ENCODE peak calls at places on chromosomes 12 and 14, in four cellular contexts. M, V, Q and I are unnamed samples.

GRCh38 chr14:97218713-97219355 is 421.7 kb downstream of the VRK1 start:
- DNase-seq in M (peak), V (peak), Q (no peak), I (no peak)

GRCh38 chr12:49332891-49333371 is 4.1 kb downstream of the C1QL4 start:
- DNase-seq in M (no peak), V (no peak), Q (no peak), I (no peak)

GRCh38 chr12:130398089-130398848 is 60.6 kb downstream of the PIWIL1 start:
- DNase-seq in M (no peak), V (no peak), Q (no peak), I (no peak)

GRCh38 chr12:47870175-47870781 is 34.5 kb downstream of the VDR start:
- DNase-seq in M (no peak), V (no peak), Q (no peak), I (no peak)

GRCh38 chr12:52645120-52645761 is 6.8 kb downstream of the KRT2 start:
- DNase-seq in M (peak), V (no peak), Q (no peak), I (no peak)

GRCh38 chr12:132560831-132561783 is 49.3 kb downstream of the LRCOL1 start:
- DNase-seq in M (peak), V (peak), Q (peak), I (peak)

GRCh38 chr14:70268760-70269159 is 80.0 kb upstream of the SLC8A3 start:
- DNase-seq in M (no peak), V (no peak), Q (no peak), I (no peak)

GRCh38 chr14:49641697-49642129 is 6.7 kb upstream of the DNAAF2 start:
- DNase-seq in M (no peak), V (no peak), Q (no peak), I (no peak)

GRCh38 chr14:73888971-73889370 is 2.3 kb downstream of the ZNF410 start:
- DNase-seq in M (no peak), V (no peak), Q (no peak), I (no peak)